ENCODE peak calls at places on chromosome 14, in four cellular contexts. One of them, this sample, is unnamed.

GRCh38 chr14:106174206-106174605 is 647.8 kb downstream of the TMEM121 start:
- DNase-seq in GM12891: no peak
- DNase-seq in K562: no peak
- DNase-seq in GM12878: no peak
- DNase-seq in this sample: no peak

GRCh38 chr14:36513012-36513420 is 7.0 kb downstream of the NKX2-1 start:
- DNase-seq in GM12891: no peak
- DNase-seq in K562: no peak
- DNase-seq in GM12878: no peak
- DNase-seq in this sample: no peak

GRCh38 chr14:36047912-36048311 is 128.6 kb downstream of the PTCSC3 start:
- DNase-seq in GM12891: no peak
- DNase-seq in K562: no peak
- DNase-seq in GM12878: no peak
- DNase-seq in this sample: no peak

GRCh38 chr14:105393151-105393550 is 5.2 kb upstream of the TEX22 start:
- DNase-seq in GM12891: no peak
- DNase-seq in K562: no peak
- DNase-seq in GM12878: no peak
- DNase-seq in this sample: no peak

GRCh38 chr14:28012629-28013415 is 753.8 kb upstream of the FOXG1 start:
- DNase-seq in GM12891: no peak
- DNase-seq in K562: no peak
- DNase-seq in GM12878: no peak
- DNase-seq in this sample: no peak

GRCh38 chr14:93674343-93674742 is 113.9 kb downstream of the PRIMA1 start:
- DNase-seq in GM12891: no peak
- DNase-seq in K562: no peak
- DNase-seq in GM12878: no peak
- DNase-seq in this sample: no peak

GRCh38 chr14:37596790-37597189 is 1.4 kb downstream of the TTC6 start:
- DNase-seq in GM12891: no peak
- DNase-seq in K562: no peak
- DNase-seq in GM12878: no peak
- DNase-seq in this sample: no peak

GRCh38 chr14:104384776-104385071 is 194.8 kb upstream of the C14orf180 start:
- DNase-seq in GM12891: no peak
- DNase-seq in K562: no peak
- DNase-seq in GM12878: no peak
- DNase-seq in this sample: no peak

GRCh38 chr14:77649326-77649725 is 32.9 kb upstream of the SPTLC2 start:
- DNase-seq in GM12891: no peak
- DNase-seq in K562: no peak
- DNase-seq in GM12878: no peak
- DNase-seq in this sample: no peak

GRCh38 chr14:31492759-31493498 is 5.1 kb upstream of the GPR33 start:
- DNase-seq in GM12891: no peak
- DNase-seq in K562: no peak
- DNase-seq in GM12878: no peak
- DNase-seq in this sample: no peak

GRCh38 chr14:81710232-81710845 is 176.7 kb upstream of the SEL1L start:
- DNase-seq in GM12891: no peak
- DNase-seq in K562: peak
- DNase-seq in GM12878: peak
- DNase-seq in this sample: peak

GRCh38 chr14:57983235-57983634 is 117.3 kb upstream of the SLC35F4 start:
- DNase-seq in GM12891: no peak
- DNase-seq in K562: no peak
- DNase-seq in GM12878: no peak
- DNase-seq in this sample: no peak

GRCh38 chr14:105058521-105059034 is 6.7 kb downstream of the GPR132 start:
- DNase-seq in GM12891: no peak
- DNase-seq in K562: no peak
- DNase-seq in GM12878: no peak
- DNase-seq in this sample: no peak

GRCh38 chr14:96486705-96487104 is 15.5 kb upstream of the PAPOLA start:
- DNase-seq in GM12891: no peak
- DNase-seq in K562: no peak
- DNase-seq in GM12878: no peak
- DNase-seq in this sample: no peak

GRCh38 chr14:103545219-103545914 is 16.4 kb downstream of the TRMT61A start:
- DNase-seq in GM12891: no peak
- DNase-seq in K562: no peak
- DNase-seq in GM12878: no peak
- DNase-seq in this sample: no peak

GRCh38 chr14:65167072-65167645 is 64.8 kb upstream of the MAX start:
- DNase-seq in GM12891: no peak
- DNase-seq in K562: no peak
- DNase-seq in GM12878: no peak
- DNase-seq in this sample: no peak

GRCh38 chr14:101953151-101953550 is 11.2 kb upstream of the DYNC1H1 start:
- DNase-seq in GM12891: no peak
- DNase-seq in K562: no peak
- DNase-seq in GM12878: no peak
- DNase-seq in this sample: no peak

GRCh38 chr14:51369814-51370213 is 129.8 kb downstream of the TMX1 start:
- DNase-seq in GM12891: peak
- DNase-seq in K562: peak
- DNase-seq in GM12878: no peak
- DNase-seq in this sample: peak

GRCh38 chr14:52241102-52241793 is 26.2 kb upstream of the PTGDR start:
- DNase-seq in GM12891: no peak
- DNase-seq in K562: no peak
- DNase-seq in GM12878: no peak
- DNase-seq in this sample: no peak

GRCh38 chr14:72054929-72055328 is 122.7 kb downstream of the RGS6 start:
- DNase-seq in GM12891: no peak
- DNase-seq in K562: no peak
- DNase-seq in GM12878: no peak
- DNase-seq in this sample: no peak

GRCh38 chr14:76125506-76125905 is 26.2 kb upstream of the GPATCH2L start:
- DNase-seq in GM12891: no peak
- DNase-seq in K562: no peak
- DNase-seq in GM12878: no peak
- DNase-seq in this sample: no peak

GRCh38 chr14:89912667-89913211 is 41.8 kb downstream of the EFCAB11 start:
- DNase-seq in GM12891: no peak
- DNase-seq in K562: no peak
- DNase-seq in GM12878: no peak
- DNase-seq in this sample: no peak

DNA sequence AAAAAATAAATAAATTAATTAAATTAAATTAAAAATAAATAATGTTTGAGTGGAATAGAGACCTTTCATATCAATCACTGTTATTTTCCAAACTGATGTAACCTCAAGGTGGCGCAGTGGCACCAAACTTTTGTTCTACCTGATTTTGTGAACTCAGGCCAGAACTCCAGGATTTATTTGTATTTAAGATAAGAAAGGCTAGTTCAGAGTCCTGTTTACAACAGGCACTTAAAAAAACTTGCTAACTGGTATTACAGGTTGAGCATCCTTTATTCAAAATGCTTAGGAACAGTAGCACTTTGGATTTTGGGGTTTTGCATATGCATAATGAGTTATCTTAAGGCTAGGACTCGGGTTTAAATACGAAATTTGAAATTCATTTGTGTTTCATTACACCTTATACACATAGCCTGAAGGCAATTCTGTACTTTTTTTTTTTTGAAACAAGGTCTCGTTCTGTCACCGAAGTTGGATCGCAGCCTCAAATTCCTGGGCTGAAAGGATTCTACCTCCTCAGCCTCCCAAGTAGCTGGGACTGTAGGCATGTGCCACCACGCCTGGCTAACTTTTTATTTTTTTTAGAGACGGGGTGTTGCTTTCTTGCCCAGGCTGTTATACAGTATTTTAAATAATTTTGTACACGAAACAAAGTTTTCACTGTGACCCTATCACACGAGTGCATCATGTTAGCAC is 32.4 kb downstream of the YY1 start:
- DNase-seq in GM12891: no peak
- DNase-seq in K562: no peak
- DNase-seq in GM12878: no peak
- DNase-seq in this sample: no peak
- TF ChIP-seq SPI1 in GM12891: no peak
- TF ChIP-seq SPI1 in K562: no peak
- TF ChIP-seq SPI1 in GM12878: no peak
- TF ChIP-seq SPI1 in this sample: no peak

GRCh38 chr14:32808574-32809098 is 130.0 kb upstream of the NPAS3 start:
- DNase-seq in GM12891: no peak
- DNase-seq in K562: no peak
- DNase-seq in GM12878: no peak
- DNase-seq in this sample: no peak

GRCh38 chr14:32809255-32809654 is 129.4 kb upstream of the NPAS3 start:
- DNase-seq in GM12891: no peak
- DNase-seq in K562: no peak
- DNase-seq in GM12878: no peak
- DNase-seq in this sample: no peak

GRCh38 chr14:32816588-32816987 is 122.1 kb upstream of the NPAS3 start:
- DNase-seq in GM12891: no peak
- DNase-seq in K562: no peak
- DNase-seq in GM12878: no peak
- DNase-seq in this sample: no peak

GRCh38 chr14:32814721-32815120 is 124.0 kb upstream of the NPAS3 start:
- DNase-seq in GM12891: no peak
- DNase-seq in K562: no peak
- DNase-seq in GM12878: no peak
- DNase-seq in this sample: no peak

DNA sequence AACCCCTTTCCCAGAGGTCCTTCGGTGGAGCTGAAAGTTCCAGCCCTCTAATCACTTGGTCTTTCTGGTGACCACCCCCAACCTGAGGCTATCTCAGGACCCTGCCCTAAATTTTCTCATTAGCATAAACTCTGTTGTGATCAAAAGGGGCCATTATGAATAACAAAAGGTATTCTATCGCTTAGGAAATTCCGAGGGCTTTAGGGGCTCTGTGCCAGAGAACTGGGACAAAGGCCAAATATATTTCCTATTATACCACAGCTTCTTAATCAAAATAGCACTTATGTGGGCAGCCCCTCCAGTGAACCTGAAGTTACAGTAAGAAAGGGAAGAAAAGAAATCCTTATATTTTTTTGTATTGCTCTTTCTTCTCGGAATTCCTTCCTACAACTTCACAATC is 125.3 kb upstream of the NPAS3 start:
- DNase-seq in GM12891: no peak
- DNase-seq in K562: no peak
- DNase-seq in GM12878: no peak
- DNase-seq in this sample: no peak
- TF ChIP-seq SPI1 in GM12891: no peak
- TF ChIP-seq SPI1 in K562: no peak
- TF ChIP-seq SPI1 in GM12878: no peak
- TF ChIP-seq SPI1 in this sample: no peak

DNA sequence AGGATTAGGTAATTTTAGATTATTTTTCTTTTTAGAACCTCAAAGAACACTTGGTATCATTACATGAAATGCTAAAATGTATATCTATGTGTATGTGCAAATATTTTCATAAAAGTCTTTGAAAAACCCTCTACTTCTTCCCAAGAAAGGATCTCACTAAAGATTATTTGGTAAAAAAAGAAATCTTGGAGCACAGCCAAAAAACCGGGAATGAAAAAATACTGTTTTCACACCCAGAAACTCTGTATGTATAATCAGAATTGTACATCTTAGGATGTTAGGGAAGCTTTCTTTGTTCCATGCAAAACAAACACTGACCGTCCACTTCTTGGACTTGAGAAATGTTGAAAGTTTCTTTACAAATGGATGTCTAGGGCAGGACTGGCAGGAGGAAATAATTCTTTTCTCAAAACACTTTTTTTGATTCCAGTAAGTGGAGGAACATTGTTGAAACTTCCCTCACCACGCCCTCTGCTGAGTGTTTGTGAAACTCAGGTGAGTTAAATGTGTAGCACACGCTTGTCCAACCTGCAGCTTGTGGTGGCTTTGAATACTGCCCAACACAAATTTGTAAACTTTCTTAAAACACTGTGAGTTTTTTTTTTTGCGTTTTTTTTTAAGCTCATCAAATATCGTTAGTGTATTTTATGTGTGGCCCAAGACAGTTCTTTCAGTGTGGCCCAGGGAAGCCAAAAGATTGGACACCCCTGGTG is 26.5 kb downstream of the FBXO34 start:
- DNase-seq in GM12891: peak
- DNase-seq in K562: no peak
- DNase-seq in GM12878: no peak
- DNase-seq in this sample: no peak
- TF ChIP-seq SPI1 in GM12891: no peak
- TF ChIP-seq SPI1 in K562: no peak
- TF ChIP-seq SPI1 in GM12878: no peak
- TF ChIP-seq SPI1 in this sample: no peak

GRCh38 chr14:68444449-68445168 is 348.3 kb downstream of the ZFP36L1 start:
- DNase-seq in GM12891: no peak
- DNase-seq in K562: no peak
- DNase-seq in GM12878: no peak
- DNase-seq in this sample: no peak
- TF ChIP-seq SPI1 in GM12891: no peak
- TF ChIP-seq SPI1 in K562: no peak
- TF ChIP-seq SPI1 in GM12878: no peak
- TF ChIP-seq SPI1 in this sample: no peak

DNA sequence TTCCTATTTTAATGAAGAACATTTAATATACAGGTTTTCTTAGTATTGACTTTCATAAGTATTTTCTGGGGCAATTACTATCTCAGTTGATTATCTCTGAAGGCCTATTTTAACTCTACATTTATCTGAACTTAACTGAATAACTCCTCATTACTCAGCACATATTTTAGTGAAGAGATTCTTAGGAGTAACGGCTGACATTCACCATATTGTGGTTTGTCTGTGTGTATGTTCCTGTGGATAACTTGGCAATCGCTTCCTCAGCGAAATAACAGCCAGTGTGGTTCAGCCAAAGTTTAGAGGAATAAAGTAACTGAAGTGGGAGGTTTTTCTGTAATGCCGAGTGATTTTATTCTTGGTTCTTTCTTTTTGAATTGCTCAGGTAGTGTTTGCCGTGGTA is 168.0 kb downstream of the RAD51B start:
- DNase-seq in GM12891: no peak
- DNase-seq in K562: no peak
- DNase-seq in GM12878: no peak
- DNase-seq in this sample: no peak
- TF ChIP-seq SPI1 in GM12891: no peak
- TF ChIP-seq SPI1 in K562: no peak
- TF ChIP-seq SPI1 in GM12878: no peak
- TF ChIP-seq SPI1 in this sample: no peak

GRCh38 chr14:56073783-56074182 is 44.4 kb upstream of the PELI2 start:
- DNase-seq in GM12891: no peak
- DNase-seq in K562: no peak
- DNase-seq in GM12878: no peak
- DNase-seq in this sample: no peak
- TF ChIP-seq SPI1 in GM12891: no peak
- TF ChIP-seq SPI1 in K562: no peak
- TF ChIP-seq SPI1 in GM12878: no peak
- TF ChIP-seq SPI1 in this sample: no peak

DNA sequence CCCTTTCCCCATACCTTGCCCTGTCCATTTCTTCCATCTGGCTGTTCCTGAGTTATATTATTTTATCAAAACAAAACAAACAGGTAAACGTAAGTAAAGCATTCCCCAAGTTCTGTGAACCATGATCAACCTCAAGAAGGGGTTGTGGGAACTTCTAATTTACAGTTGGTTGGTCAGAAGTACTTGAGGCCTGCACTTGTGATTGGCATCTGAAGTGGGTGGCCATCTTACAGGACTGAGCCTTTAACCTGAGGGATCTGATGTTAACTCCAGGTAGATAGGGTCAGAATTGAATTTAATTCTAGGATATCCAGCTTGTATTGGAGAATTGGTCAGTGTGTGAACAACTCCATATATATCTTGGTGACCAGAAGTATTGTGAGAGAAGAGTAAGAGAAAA is 77.0 kb downstream of the DIO2 start:
- DNase-seq in GM12891: no peak
- DNase-seq in K562: no peak
- DNase-seq in GM12878: no peak
- DNase-seq in this sample: no peak
- TF ChIP-seq SPI1 in GM12891: no peak
- TF ChIP-seq SPI1 in K562: no peak
- TF ChIP-seq SPI1 in GM12878: no peak
- TF ChIP-seq SPI1 in this sample: no peak